ENCODE peak calls at places on chromosomes 4 and X, in ten cellular contexts. J is ascending aorta; A is CD8-positive, alpha-beta memory T cell; Z is heart left ventricle; O is IMR-90; H is effector memory CD4-positive, alpha-beta T cell; E is mammary epithelial cell; G is heart right ventricle; L is prostate gland; F is PC-9. S is an unnamed sample.

GRCh38 chr4:147361726-147362125 is 119.2 kb upstream of the EDNRA start:
- DNase-seq in J (peak; percentile 67), A (no peak), Z (peak; percentile 46), O (peak; percentile 92), H (no peak), E (peak; percentile 93), G (peak; percentile 41), L (no peak), F (peak; percentile 27), S (no peak)

GRCh38 chrX:16999275-16999674 is 52.8 kb downstream of the REPS2 start:
- DNase-seq in J (no peak), A (no peak), Z (no peak), O (no peak), H (no peak), E (no peak), G (no peak), L (no peak), F (no peak), S (no peak)

GRCh38 chrX:135168533-135168932 is 2.7 kb downstream of the CT55 start:
- DNase-seq in J (no peak), A (no peak), Z (no peak), O (no peak), H (no peak), E (no peak), G (no peak), L (no peak), F (no peak), S (no peak)

GRCh38 chrX:16479206-16479869 is 170.6 kb upstream of the S100G start:
- DNase-seq in J (no peak), A (no peak), Z (no peak), O (peak; percentile 84), H (no peak), E (peak; percentile 92), G (no peak), L (no peak), F (no peak), S (no peak)

GRCh38 chrX:95056901-95057300 is 1382.9 kb downstream of the FAM133A start:
- DNase-seq in J (no peak), A (no peak), Z (no peak), O (peak; percentile 4), H (no peak), E (peak; percentile 19), G (no peak), L (no peak), F (no peak), S (no peak)

GRCh38 chrX:40949071-40949470 is 136.2 kb upstream of the USP9X start:
- DNase-seq in J (no peak), A (no peak), Z (no peak), O (no peak), H (no peak), E (no peak), G (no peak), L (no peak), F (no peak), S (no peak)

GRCh38 chr4:163679189-163679588 is 184.7 kb downstream of the TMA16 start:
- DNase-seq in J (no peak), A (no peak), Z (no peak), O (peak; percentile 48), H (no peak), E (no peak), G (no peak), L (no peak), F (no peak), S (no peak)

GRCh38 chrX:64842492-64842891 is 133.8 kb downstream of the ZC4H2 start:
- DNase-seq in J (no peak), A (no peak), Z (no peak), O (no peak), H (no peak), E (no peak), G (no peak), L (no peak), F (no peak), S (no peak)

GRCh38 chrX:122113376-122113775 is 1066.0 kb downstream of the GLUD2 start:
- DNase-seq in J (no peak), A (no peak), Z (no peak), O (no peak), H (no peak), E (no peak), G (no peak), L (no peak), F (no peak), S (no peak)

GRCh38 chrX:20857746-20858145 is 516.5 kb upstream of the CNKSR2 start:
- DNase-seq in J (no peak), A (no peak), Z (no peak), O (no peak), H (no peak), E (peak; percentile 43), G (no peak), L (no peak), F (no peak), S (no peak)

DNA sequence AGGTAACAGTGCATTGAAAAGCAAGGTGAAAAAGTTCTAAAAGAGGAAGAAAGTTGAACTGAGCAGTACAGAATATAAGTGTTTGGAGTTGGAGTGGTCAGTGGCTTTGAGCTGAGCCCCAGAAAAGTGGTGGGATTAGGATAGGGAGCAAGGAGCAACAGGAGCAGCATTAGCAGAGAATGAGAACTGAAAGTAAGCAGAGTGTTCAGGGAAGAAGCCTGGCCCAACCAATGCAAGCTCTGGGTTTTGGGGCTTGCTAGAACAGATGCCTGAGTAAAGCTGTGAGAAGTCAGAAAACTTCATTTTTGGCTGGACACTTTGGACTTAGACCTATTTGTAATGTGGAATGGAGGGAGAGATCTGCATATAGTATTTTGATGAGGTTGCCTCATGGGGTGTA is 17.8 kb downstream of the JADE1 start:
- DNase-seq in J (no peak), A (no peak), Z (no peak), O (no peak), H (no peak), E (no peak), G (no peak), L (no peak), F (no peak), S (no peak)
- H3K4me3 ChIP-seq in J (no peak overlapping the region), A (no peak overlapping the region), Z (no peak overlapping the region), O (no peak overlapping the region), H (no peak overlapping the region), E (no peak overlapping the region), G (no peak overlapping the region), L (no peak overlapping the region), F (no peak overlapping the region), S (no peak overlapping the region)

DNA sequence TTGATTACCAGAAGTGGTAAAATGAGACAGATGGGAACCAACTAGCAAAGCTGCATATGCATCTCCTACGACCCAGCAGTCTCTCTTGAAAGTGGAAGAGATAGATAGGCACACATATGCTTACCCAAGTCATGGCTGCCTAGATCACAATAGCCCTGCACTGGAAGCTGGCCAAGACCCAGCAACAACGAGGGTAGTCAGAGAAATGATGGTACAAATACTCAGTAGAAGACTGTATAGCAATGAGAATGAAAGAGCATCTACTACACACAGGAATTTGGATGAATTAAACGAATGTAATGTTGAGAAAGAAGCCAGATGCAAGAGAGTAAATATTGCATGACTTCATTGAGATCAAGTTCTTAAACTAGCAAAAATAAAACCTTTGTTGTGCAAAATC is 100.3 kb upstream of the FAT1 start:
- DNase-seq in J (no peak), A (no peak), Z (no peak), O (peak; percentile 87), H (no peak), E (no peak), G (no peak), L (no peak), F (no peak), S (no peak)
- H3K4me1 ChIP-seq in J (no peaks in the 10 kb centered on the region), A (no peaks in the 10 kb centered on the region), Z (no peaks in the 10 kb centered on the region), O (peaks cover 9% of the 10 kb centered on the region), H (no peaks in the 10 kb centered on the region), E (peaks cover 5% of the 10 kb centered on the region), G (no peaks in the 10 kb centered on the region), L (no peaks in the 10 kb centered on the region), F (no peaks in the 10 kb centered on the region), S (no peaks in the 10 kb centered on the region)

GRCh38 chr4:16082424-16083216 is 1.2 kb downstream of the PROM1 start:
- DNase-seq in J (peak; percentile 77), A (no peak), Z (peak; percentile 27), O (no peak), H (no peak), E (peak; percentile 9), G (peak; percentile 25), L (no peak), F (no peak), S (no peak)
- H3K4me3 ChIP-seq in J (peak overlapping the region; percentile 69), A (peak overlapping the region; percentile 39), Z (peak overlapping the region; percentile 51), O (no peak overlapping the region), H (peak overlapping the region; percentile 42), E (peak overlapping the region; percentile 47), G (peak overlapping the region; percentile 53), L (peak overlapping the region; percentile 26), F (no peak overlapping the region), S (peak overlapping the region; percentile 31)

DNA sequence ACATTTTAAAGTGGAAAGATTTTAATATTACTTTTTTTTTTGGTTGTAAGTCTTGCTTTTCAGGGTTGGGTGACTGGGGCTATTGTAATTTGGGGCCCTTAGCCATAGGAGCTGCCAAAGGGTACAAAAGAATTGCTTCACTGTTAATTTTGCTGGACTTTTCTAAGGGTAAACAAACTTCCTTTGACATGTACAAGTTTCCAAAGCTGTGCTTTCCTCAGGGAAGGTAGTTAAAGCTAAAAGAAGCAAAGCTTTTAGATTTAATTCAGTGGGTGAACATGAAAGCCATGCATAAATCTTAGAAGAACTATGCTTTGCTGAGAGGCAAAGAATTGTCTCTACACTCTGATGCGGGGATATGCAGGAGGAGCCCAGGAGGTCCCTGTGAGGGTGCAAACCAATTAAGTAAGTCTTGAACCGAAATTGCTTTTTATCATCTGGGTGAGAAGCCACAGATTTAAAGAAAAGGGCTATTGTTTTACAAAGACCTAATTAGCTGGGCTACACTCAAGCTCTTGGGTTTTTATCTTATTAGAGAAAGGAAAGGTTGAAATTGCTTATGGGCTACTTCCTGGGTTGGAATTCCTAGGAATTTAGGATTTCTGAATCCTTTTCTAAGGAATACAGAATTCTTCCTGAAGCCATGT is 188.6 kb upstream of the ANK2 start:
- DNase-seq in J (no peak), A (no peak), Z (no peak), O (no peak), H (no peak), E (no peak), G (no peak), L (no peak), F (no peak), S (no peak)
- H3K4me1 ChIP-seq in J (peaks cover 8% of the 10 kb centered on the region), A (no peaks in the 10 kb centered on the region), Z (no peaks in the 10 kb centered on the region), O (no peaks in the 10 kb centered on the region), H (no peaks in the 10 kb centered on the region), E (peaks cover 24% of the 10 kb centered on the region), G (peaks cover 3% of the 10 kb centered on the region), L (no peaks in the 10 kb centered on the region), F (no peaks in the 10 kb centered on the region), S (peaks cover 21% of the 10 kb centered on the region)

S was measured in vagina.